ENCODE peak calls at places on chromosomes 16 and 17, in eight cellular contexts. W is vagina, Y is spleen, Z is body of pancreas, G is AG04450, D is mammary epithelial cell, A is esophagus muscularis mucosa, X is transverse colon. Q is an unnamed sample.

GRCh38 chr17:58630883-58631522 is 60.8 kb downstream of the TEX14 start:
- DNase-seq in Z (peak), X (peak), G (no peak), D (peak), A (no peak), W (no peak), Y (no peak), Q (no peak)

GRCh38 chr17:56779306-56779705 is 54.4 kb downstream of the C17orf67 start:
- DNase-seq in G (no peak), Y (no peak), W (no peak), A (no peak), Z (no peak), X (no peak), D (no peak), Q (no peak)

GRCh38 chr17:58323420-58324408 is 4.9 kb downstream of the TSPOAP1 start:
- DNase-seq in A (no peak), Y (peak), D (no peak), X (no peak), Z (no peak), G (no peak), W (no peak), Q (no peak)

GRCh38 chr17:11485802-11486421 is 112.4 kb upstream of the DNAH9 start:
- DNase-seq in X (no peak), G (no peak), D (no peak), W (no peak), Z (no peak), Y (no peak), A (peak), Q (no peak)

GRCh38 chr16:80693553-80693952 is 110.8 kb downstream of the CDYL2 start:
- DNase-seq in A (peak), W (no peak), Z (no peak), Y (no peak), X (no peak), G (no peak), D (no peak), Q (no peak)

GRCh38 chr17:65588194-65588808 is 26.9 kb upstream of the AXIN2 start:
- DNase-seq in W (no peak), G (no peak), Y (no peak), X (peak), D (no peak), A (no peak), Z (peak), Q (no peak)

GRCh38 chr16:63185235-63185780 is 1149.1 kb upstream of the CDH8 start:
- DNase-seq in Y (no peak), G (no peak), W (no peak), X (no peak), Z (no peak), A (no peak), D (no peak), Q (no peak)

GRCh38 chr17:80468781-80469533 is 7.5 kb downstream of the NPTX1 start:
- DNase-seq in X (no peak), A (no peak), Z (no peak), D (no peak), G (no peak), Y (no peak), W (no peak), Q (no peak)

GRCh38 chr17:76726231-76726765 is at the start of gene JMJD6:
- DNase-seq in A (peak), Z (peak), G (peak), Y (peak), W (no peak), D (peak), X (peak), Q (peak)

GRCh38 chr17:45282683-45283644 is 21.1 kb upstream of the SPATA32 start:
- DNase-seq in A (no peak), Z (peak), W (no peak), D (no peak), Y (no peak), X (no peak), G (peak), Q (no peak)

GRCh38 chr17:376936-377863 is 24.6 kb upstream of the RPH3AL start:
- DNase-seq in Y (peak), X (no peak), A (no peak), Z (peak), W (no peak), G (no peak), D (no peak), Q (no peak)

GRCh38 chr16:30658731-30659506 is 688 bp downstream of the FBRS start:
- DNase-seq in W (no peak), Z (peak), G (peak), Y (peak), A (peak), X (no peak), D (peak), Q (peak)

GRCh38 chr16:1470543-1471251 is 4.1 kb downstream of the CLCN7 start:
- DNase-seq in A (no peak), Z (peak), X (peak), D (peak), G (no peak), W (no peak), Y (no peak), Q (no peak)

GRCh38 chr17:74431568-74432483 is at the start of gene GPRC5C:
- DNase-seq in Y (peak), G (no peak), D (peak), X (peak), W (no peak), A (no peak), Z (peak), Q (no peak)

GRCh38 chr16:57041182-57042156 is 50.9 kb upstream of the CPNE2 start:
- DNase-seq in Y (peak), A (no peak), G (no peak), D (no peak), W (no peak), X (peak), Z (no peak), Q (no peak)

GRCh38 chr16:88639231-88640038 is 1.1 kb downstream of the IL17C start:
- DNase-seq in D (no peak), Z (peak), G (no peak), A (no peak), W (no peak), Y (no peak), X (peak), Q (no peak)

GRCh38 chr17:4375039-4375748 is 8.7 kb upstream of the UBE2G1 start:
- DNase-seq in X (peak), G (no peak), Z (no peak), A (no peak), D (no peak), W (no peak), Y (no peak), Q (no peak)

GRCh38 chr17:45326566-45326965 is 9.7 kb upstream of the MAP3K14 start:
- DNase-seq in Y (no peak), X (no peak), D (no peak), G (no peak), A (peak), Z (no peak), W (no peak), Q (no peak)

GRCh38 chr16:80948886-80949502 is 57.7 kb downstream of the CMC2 start:
- DNase-seq in A (peak), G (no peak), X (peak), Y (peak), Z (peak), D (no peak), W (no peak), Q (no peak)

GRCh38 chr16:85798901-85799496 is 345 bp downstream of the EMC8 start:
- DNase-seq in Z (peak), D (peak), A (no peak), X (peak), W (no peak), G (no peak), Y (peak), Q (no peak)

GRCh38 chr17:78358538-78359215 is 1.2 kb downstream of the SOCS3 start:
- DNase-seq in Z (no peak), A (no peak), X (peak), W (no peak), Y (no peak), G (no peak), D (peak), Q (no peak)

GRCh38 chr17:8467527-8467926 is 31.8 kb downstream of the NDEL1 start:
- DNase-seq in G (no peak), X (no peak), D (no peak), Y (no peak), A (no peak), Z (no peak), W (no peak), Q (no peak)

GRCh38 chr17:38681096-38681495 is 6.3 kb upstream of the EPOP start:
- DNase-seq in G (no peak), D (no peak), Z (no peak), A (no peak), W (no peak), X (no peak), Y (no peak), Q (no peak)

GRCh38 chr17:12673788-12674187 is 8.1 kb downstream of the MYOCD start:
- DNase-seq in W (no peak), Y (no peak), A (no peak), D (no peak), G (no peak), Z (no peak), X (no peak), Q (no peak)

GRCh38 chr16:60217787-60218186 is 1483.7 kb upstream of the GOT2 start:
- DNase-seq in Y (no peak), D (no peak), W (no peak), X (no peak), A (no peak), Z (no peak), G (no peak), Q (no peak)

GRCh38 chr17:76498886-76499667 is 2.1 kb downstream of the RHBDF2 start:
- DNase-seq in X (no peak), Y (no peak), D (peak), Z (peak), W (no peak), A (no peak), G (no peak), Q (no peak)

GRCh38 chr16:87305505-87306391 is 11.4 kb downstream of the C16orf95 start:
- DNase-seq in D (peak), W (no peak), Y (no peak), A (no peak), X (no peak), G (peak), Z (no peak), Q (peak)

GRCh38 chr16:28042856-28043255 is 20.7 kb downstream of the GSG1L start:
- DNase-seq in G (no peak), W (no peak), Y (no peak), Z (no peak), D (no peak), X (no peak), A (no peak), Q (no peak)

GRCh38 chr16:9053006-9053601 is 38.3 kb upstream of the HAPSTR1 start:
- DNase-seq in Z (peak), Y (no peak), A (no peak), X (peak), G (no peak), D (peak), W (no peak), Q (no peak)

GRCh38 chr16:69870761-69871160 is 80.4 kb upstream of the CLEC18A start:
- DNase-seq in A (no peak), D (peak), Y (no peak), W (no peak), G (no peak), X (no peak), Z (no peak), Q (no peak)

GRCh38 chr16:76583466-76583865 is 306.3 kb downstream of the CNTNAP4 start:
- DNase-seq in A (no peak), G (no peak), D (no peak), X (no peak), Y (no peak), W (no peak), Z (peak), Q (no peak)

GRCh38 chr16:6160303-6160702 is 1062.7 kb upstream of the EEF2KMT start:
- DNase-seq in Y (no peak), G (no peak), A (no peak), X (no peak), W (no peak), D (no peak), Z (no peak), Q (no peak)

GRCh38 chr17:47995241-47995935 is 24.5 kb downstream of the CDK5RAP3 start:
- DNase-seq in W (no peak), X (no peak), G (no peak), D (no peak), Y (no peak), Z (peak), A (no peak), Q (no peak)

GRCh38 chr17:31509095-31509804 is 117.8 kb downstream of the RAB11FIP4 start:
- DNase-seq in W (no peak), X (no peak), G (no peak), A (no peak), Z (no peak), Y (peak), D (no peak), Q (no peak)

GRCh38 chr16:89268585-89268984 is 51.1 kb downstream of the ZNF778 start:
- DNase-seq in X (no peak), A (no peak), G (no peak), Y (peak), D (no peak), Z (no peak), W (no peak), Q (no peak)

GRCh38 chr17:20992416-20992815 is 50.4 kb downstream of the USP22 start:
- DNase-seq in X (no peak), Z (no peak), Y (peak), G (no peak), A (no peak), D (no peak), W (no peak), Q (no peak)
- H3K4me3 ChIP-seq in X (peak), Z (no peak), Y (no peak), G (no peak), A (peak), D (no peak), W (peak), Q (no peak)

GRCh38 chr17:72479113-72479512 is 358.3 kb downstream of the SOX9 start:
- DNase-seq in Z (peak), A (no peak), G (no peak), W (no peak), Y (peak), X (no peak), D (no peak), Q (no peak)
- TF ChIP-seq CTCF in Z (peak), A (no peak), G (no peak), W (no peak), Y (no peak), X (peak), D (peak), Q (no peak)

GRCh38 chr17:39774043-39774442 is 36.3 kb downstream of the GRB7 start:
- DNase-seq in Z (no peak), Y (no peak), D (no peak), G (no peak), A (no peak), X (no peak), W (no peak), Q (no peak)
- H3K4me3 ChIP-seq in Z (no peak), Y (no peak), D (no peak), G (no peak), A (no peak), X (no peak), W (no peak), Q (no peak)

GRCh38 chr17:51815097-51815496 is 343.4 kb downstream of the CA10 start:
- DNase-seq in W (no peak), X (no peak), Z (no peak), Y (no peak), A (no peak), G (no peak), D (no peak), Q (no peak)

GRCh38 chr17:51817955-51818354 is 340.6 kb downstream of the CA10 start:
- DNase-seq in G (no peak), Z (no peak), Y (no peak), A (no peak), D (no peak), X (no peak), W (no peak), Q (no peak)

GRCh38 chr17:51814521-51814920 is 344.0 kb downstream of the CA10 start:
- DNase-seq in A (no peak), W (no peak), D (no peak), Y (no peak), X (peak), Z (peak), G (no peak), Q (no peak)

GRCh38 chr17:51813166-51813783 is 345.2 kb downstream of the CA10 start:
- DNase-seq in Y (no peak), Z (no peak), X (peak), G (no peak), W (no peak), A (peak), D (no peak), Q (no peak)

DNA sequence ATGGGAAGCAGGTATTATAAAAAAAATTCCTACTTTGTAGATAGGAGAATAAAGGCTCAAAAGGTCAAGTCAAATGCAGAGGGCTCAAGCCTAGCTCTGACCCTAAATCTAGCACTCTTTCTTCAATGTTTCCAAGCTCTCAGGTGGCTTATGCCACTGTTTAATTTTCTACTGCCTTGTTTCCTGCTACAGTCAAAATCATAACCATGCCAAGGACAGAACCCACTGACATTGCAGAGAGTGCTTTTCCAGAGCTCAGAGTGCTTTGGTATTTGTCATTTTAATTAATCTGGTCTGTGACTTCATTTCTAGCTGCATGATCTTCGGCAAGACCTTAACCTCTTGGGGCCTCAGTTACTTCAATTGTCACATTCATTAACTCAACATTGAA is 344.7 kb downstream of the CA10 start:
- DNase-seq in G (no peak), W (no peak), D (no peak), Z (no peak), A (no peak), X (no peak), Y (no peak), Q (no peak)
- TF ChIP-seq CTCF in G (no peak), W (no peak), D (no peak), Z (no peak), A (no peak), X (no peak), Y (no peak), Q (no peak)

GRCh38 chr17:82655523-82655922 is 7.3 kb upstream of the WDR45B start:
- DNase-seq in D (no peak), Z (no peak), Y (no peak), X (peak), W (no peak), A (no peak), G (no peak), Q (no peak)

GRCh38 chr17:82657926-82658325 is 9.7 kb upstream of the WDR45B start:
- DNase-seq in Y (no peak), A (no peak), Z (no peak), W (no peak), G (no peak), D (no peak), X (no peak), Q (no peak)

GRCh38 chr17:82656266-82656665 is 8.0 kb upstream of the WDR45B start:
- DNase-seq in Y (no peak), X (no peak), W (no peak), Z (no peak), A (no peak), G (no peak), D (no peak), Q (no peak)

GRCh38 chr17:82653651-82654528 is 5.6 kb upstream of the WDR45B start:
- DNase-seq in D (no peak), W (no peak), A (no peak), Y (no peak), Z (no peak), G (no peak), X (no peak), Q (no peak)

GRCh38 chr17:82655038-82655479 is 6.8 kb upstream of the WDR45B start:
- DNase-seq in D (no peak), Z (no peak), X (peak), G (no peak), W (no peak), A (no peak), Y (no peak), Q (no peak)
- H3K4me3 ChIP-seq in D (no peak), Z (no peak), X (no peak), G (no peak), W (no peak), A (no peak), Y (no peak), Q (no peak)

Q was measured in AG04449.